ENCODE peak calls at places on chromosome 13, in five cellular contexts. S, L, G, P and O are unnamed samples.

GRCh38 chr13:40371531-40372125 is 294.8 kb downstream of the FOXO1 start:
- DNase-seq in S (no peak), G (no peak), L (no peak), P (no peak), O (no peak)

GRCh38 chr13:44972956-44973581 is 16.2 kb downstream of the NUFIP1 start:
- DNase-seq in L (peak), G (no peak), S (peak), P (peak), O (no peak)

GRCh38 chr13:47933688-47934011 is 67.4 kb downstream of the SUCLA2 start:
- DNase-seq in S (no peak), L (peak), G (no peak), P (peak), O (no peak)

GRCh38 chr13:99481357-99481756 is 19.9 kb upstream of the TM9SF2 start:
- DNase-seq in P (no peak), S (no peak), G (no peak), L (no peak), O (no peak)

GRCh38 chr13:39210961-39211534 is 172.8 kb downstream of the NHLRC3 start:
- DNase-seq in S (peak), L (no peak), P (no peak), G (peak), O (no peak)

GRCh38 chr13:32917504-32917903 is 98.7 kb upstream of the KL start:
- DNase-seq in S (no peak), G (no peak), P (no peak), L (peak), O (no peak)

GRCh38 chr13:39616087-39616694 is 13.2 kb upstream of the LHFPL6 start:
- DNase-seq in G (peak), S (peak), L (peak), P (peak), O (peak)

GRCh38 chr13:101875717-101876393 is 423.4 kb downstream of the ITGBL1 start:
- DNase-seq in L (peak), S (peak), P (peak), G (no peak), O (no peak)

GRCh38 chr13:111790621-111791020 is 276.3 kb upstream of the SOX1 start:
- DNase-seq in P (no peak), L (no peak), G (no peak), S (no peak), O (no peak)

GRCh38 chr13:113545455-113545930 is 39.1 kb upstream of the TFDP1 start:
- DNase-seq in P (peak), L (peak), S (peak), G (no peak), O (no peak)

GRCh38 chr13:30466841-30467252 is 1.1 kb upstream of the HMGB1 start:
- DNase-seq in P (peak), G (no peak), L (peak), S (peak), O (no peak)

GRCh38 chr13:23384111-23384510 is 49.4 kb downstream of the SACS start:
- DNase-seq in P (peak), S (no peak), G (no peak), L (peak), O (no peak)

GRCh38 chr13:43046259-43046658 is 22.9 kb downstream of the DNAJC15 start:
- DNase-seq in P (no peak), G (no peak), S (no peak), L (no peak), O (no peak)

GRCh38 chr13:114111577-114111976 is 20.8 kb downstream of the RASA3 start:
- DNase-seq in L (peak), S (no peak), G (no peak), P (peak), O (no peak)

GRCh38 chr13:31896427-31896826 is 135.1 kb upstream of the FRY start:
- DNase-seq in L (peak), S (peak), P (peak), G (no peak), O (no peak)

GRCh38 chr13:77810430-77810829 is 108.2 kb downstream of the EDNRB start:
- DNase-seq in L (peak), S (peak), P (peak), G (peak), O (no peak)

GRCh38 chr13:77811981-77812380 is 106.7 kb downstream of the EDNRB start:
- DNase-seq in S (no peak), L (no peak), G (no peak), P (no peak), O (no peak)

GRCh38 chr13:77815330-77815729 is 103.3 kb downstream of the EDNRB start:
- DNase-seq in G (no peak), L (no peak), S (no peak), P (no peak), O (no peak)

GRCh38 chr13:77810891-77811290 is 107.7 kb downstream of the EDNRB start:
- DNase-seq in L (no peak), S (no peak), G (peak), P (no peak), O (no peak)
- H3K9ac ChIP-seq in L (no peak), S (no peak), G (no peak), P (no peak), O (no peak)

GRCh38 chr13:97426695-97427094 is 7.3 kb upstream of the RAP2A start:
- DNase-seq in G (no peak), L (no peak), S (no peak), P (no peak), O (no peak)

GRCh38 chr13:97430296-97430695 is 3.7 kb upstream of the RAP2A start:
- DNase-seq in G (no peak), S (no peak), P (no peak), L (no peak), O (no peak)

GRCh38 chr13:97431365-97431764 is 2.6 kb upstream of the RAP2A start:
- DNase-seq in G (no peak), L (no peak), S (no peak), P (no peak), O (no peak)

GRCh38 chr13:97432232-97432916 is 1.6 kb upstream of the RAP2A start:
- DNase-seq in G (no peak), L (no peak), S (no peak), P (no peak), O (no peak)

GRCh38 chr13:97429681-97430081 is 4.3 kb upstream of the RAP2A start:
- DNase-seq in P (no peak), S (no peak), L (peak), G (no peak), O (no peak)
- H3K4me3 ChIP-seq in P (peak), S (no peak), L (peak), G (no peak), O (no peak)

GRCh38 chr13:60590775-60591174 is 193.8 kb downstream of the TDRD3 start:
- DNase-seq in P (no peak), S (no peak), G (no peak), L (no peak), O (no peak)
- H4K8ac ChIP-seq in P (no peak), S (no peak), G (no peak), L (no peak), O (no peak)

DNA sequence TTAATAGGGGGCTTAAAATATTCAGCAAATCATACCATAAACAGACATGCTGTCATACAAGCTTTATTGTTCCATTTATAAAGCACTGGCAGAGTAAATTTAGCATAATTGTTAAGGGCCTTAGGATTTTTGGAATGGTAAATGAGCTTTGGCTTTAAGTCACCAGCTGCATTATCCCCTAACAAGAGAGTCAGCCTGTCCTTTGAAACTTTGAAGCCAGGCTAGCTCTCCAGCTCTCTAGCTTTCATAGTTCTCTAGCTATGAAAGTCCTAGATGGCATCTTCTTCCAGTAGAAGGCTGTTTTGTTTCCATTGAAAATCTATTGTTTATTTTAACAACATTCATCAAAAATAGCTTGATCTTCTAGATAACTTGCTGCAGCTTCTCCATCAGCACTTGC is 420.8 kb upstream of the GPC6 start:
- DNase-seq in L (no peak), S (no peak), P (no peak), G (no peak), O (no peak)
- H3K9ac ChIP-seq in L (no peak), S (no peak), P (peak), G (no peak), O (no peak)

GRCh38 chr13:46552888-46553520 is at the start of gene LRCH1:
- DNase-seq in P (peak), G (peak), L (peak), S (peak), O (peak)
- H3K4me3 ChIP-seq in P (peak), G (peak), L (peak), S (peak), O (peak)

DNA sequence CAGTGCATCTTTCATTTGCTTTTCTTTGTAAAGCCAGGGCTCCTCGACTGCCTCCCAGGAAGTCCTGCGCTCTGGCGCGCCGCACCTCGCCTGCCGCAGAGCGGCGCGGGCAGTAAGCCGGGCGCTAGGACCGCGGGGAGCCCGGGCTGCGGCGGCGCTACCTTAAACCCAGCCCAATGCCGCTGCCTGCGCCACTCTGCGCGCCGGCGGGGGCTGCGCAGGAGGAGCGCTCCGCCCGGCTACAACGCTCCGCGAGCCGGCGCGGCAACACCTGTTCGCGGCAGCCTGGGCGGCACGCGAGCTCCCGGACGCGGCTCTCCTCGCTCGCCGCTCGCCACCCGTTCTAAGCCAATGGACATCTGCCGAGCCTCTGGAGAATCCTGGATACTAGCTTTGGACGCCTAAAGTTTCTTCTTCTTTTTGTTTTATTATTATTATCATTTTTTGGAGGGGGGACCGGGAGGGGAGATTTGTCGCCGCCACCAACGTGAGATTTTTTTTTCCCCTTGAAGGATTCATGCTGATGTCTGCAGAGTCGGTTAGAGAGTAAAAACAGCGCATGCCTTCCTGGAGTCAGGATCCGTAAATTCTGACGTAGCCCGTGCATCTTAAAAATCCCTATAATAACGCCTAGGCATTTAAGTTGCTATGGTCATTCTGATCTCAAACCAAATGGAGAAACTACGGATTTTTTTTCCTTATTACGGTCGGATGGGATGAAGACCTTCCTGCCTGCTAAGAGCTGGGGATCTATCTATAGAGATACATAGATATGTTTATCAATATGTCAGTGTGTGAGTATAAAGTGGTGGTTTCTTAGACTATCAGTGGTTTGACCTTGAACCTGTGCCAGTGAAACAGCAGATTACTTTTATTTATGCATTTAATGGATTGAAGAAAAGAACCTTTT is at the start of gene FGF9:
- DNase-seq in G (peak), P (peak), L (peak), S (peak), O (peak)
- H4K8ac ChIP-seq in G (peak), P (no peak), L (peak), S (no peak), O (peak)

GRCh38 chr13:51298812-51299211 is 40.7 kb upstream of the SERPINE3 start:
- DNase-seq in L (peak), G (no peak), S (peak), P (peak), O (no peak)

GRCh38 chr13:51305558-51305957 is 33.9 kb upstream of the SERPINE3 start:
- DNase-seq in L (no peak), P (no peak), S (no peak), G (no peak), O (no peak)

GRCh38 chr13:51303882-51304281 is 35.6 kb upstream of the SERPINE3 start:
- DNase-seq in P (no peak), L (no peak), S (no peak), G (no peak), O (no peak)

GRCh38 chr13:51297556-51297955 is 41.9 kb upstream of the SERPINE3 start:
- DNase-seq in S (peak), G (no peak), L (no peak), P (no peak), O (no peak)

GRCh38 chr13:51303063-51303552 is 36.4 kb upstream of the SERPINE3 start:
- DNase-seq in P (no peak), S (no peak), L (no peak), G (no peak), O (peak)
- H3K9ac ChIP-seq in P (no peak), S (no peak), L (no peak), G (no peak), O (no peak)

GRCh38 chr13:80038371-80038770 is 302.6 kb downstream of the SPRY2 start:
- DNase-seq in G (no peak), P (peak), S (no peak), L (no peak), O (no peak)

GRCh38 chr13:80040219-80040976 is 300.5 kb downstream of the SPRY2 start:
- DNase-seq in P (peak), G (no peak), S (no peak), L (peak), O (no peak)

GRCh38 chr13:80039000-80039399 is 301.9 kb downstream of the SPRY2 start:
- DNase-seq in L (no peak), P (no peak), G (no peak), S (no peak), O (no peak)

GRCh38 chr13:80037505-80037888 is 303.4 kb downstream of the SPRY2 start:
- DNase-seq in P (peak), G (no peak), L (peak), S (no peak), O (no peak)

GRCh38 chr13:80040977-80041310 is 300.0 kb downstream of the SPRY2 start:
- DNase-seq in L (no peak), G (no peak), P (no peak), S (no peak), O (no peak)
- H3K4me3 ChIP-seq in L (no peak), G (no peak), P (peak), S (no peak), O (no peak)